ENCODE peak calls at places on chromosomes 6 and 20, in four cellular contexts. B, V, K and O are unnamed samples.

GRCh38 chr6:106966229-106966628 is 8.3 kb downstream of the CD24 start:
- DNase-seq in V (no peak), B (no peak), K (no peak), O (no peak)

GRCh38 chr6:7176208-7176607 is 68.4 kb downstream of the RREB1 start:
- DNase-seq in B (no peak), K (no peak), V (no peak), O (no peak)

GRCh38 chr20:58702859-58703648 is 10.5 kb downstream of the NPEPL1 start:
- DNase-seq in K (no peak), B (no peak), V (no peak), O (peak; percentile 17)

GRCh38 chr6:166508726-166509125 is 77.8 kb downstream of the RAMACL start:
- DNase-seq in B (no peak), K (no peak), V (no peak), O (no peak)

GRCh38 chr6:96836579-96837137 is 619 bp downstream of the GPR63 start:
- DNase-seq in K (peak; percentile 12), B (no peak), V (peak; percentile 50), O (peak; percentile 41)

GRCh38 chr6:12203001-12203400 is 87.2 kb upstream of the EDN1 start:
- DNase-seq in V (no peak), B (no peak), K (no peak), O (no peak)

GRCh38 chr20:62080249-62080993 is 14.7 kb upstream of the TAF4 start:
- DNase-seq in B (no peak), K (no peak), V (no peak), O (no peak)

GRCh38 chr20:21179796-21180195 is 53.9 kb downstream of the KIZ start:
- DNase-seq in V (peak; percentile 78), K (no peak), B (no peak), O (no peak)

GRCh38 chr6:169293196-169293595 is 39.5 kb upstream of the THBS2 start:
- DNase-seq in K (no peak), V (no peak), B (no peak), O (no peak)

GRCh38 chr6:53639520-53639919 is 26.0 kb downstream of the KLHL31 start:
- DNase-seq in V (no peak), B (no peak), K (no peak), O (no peak)

GRCh38 chr20:45111799-45112471 is 3.0 kb downstream of the WFDC5 start:
- DNase-seq in V (peak; percentile 25), B (no peak), K (no peak), O (no peak)

GRCh38 chr6:141347906-141348492 is 784.7 kb upstream of the GJE1 start:
- DNase-seq in V (no peak), B (no peak), K (no peak), O (no peak)

GRCh38 chr20:36591854-36592641 is 13.5 kb upstream of the RAB5IF start:
- DNase-seq in K (no peak), B (no peak), V (peak; percentile 69), O (peak; percentile 64)

GRCh38 chr6:36928547-36928918 is 26.0 kb upstream of the PI16 start:
- DNase-seq in K (no peak), B (no peak), V (no peak), O (no peak)

GRCh38 chr6:157823523-157824370 is 701 bp downstream of the SNX9 start:
- DNase-seq in V (peak; percentile 78), K (no peak), B (no peak), O (peak; percentile 53)

GRCh38 chr6:30684386-30685156 is 1.9 kb downstream of the PPP1R18 start:
- DNase-seq in V (peak; percentile 67), B (no peak), K (no peak), O (peak; percentile 66)

GRCh38 chr6:72738091-72738490 is 116.2 kb downstream of the KCNQ5 start:
- DNase-seq in B (no peak), K (no peak), V (no peak), O (no peak)

GRCh38 chr6:161694995-161695394 is 421.1 kb upstream of the AGPAT4 start:
- DNase-seq in B (no peak), V (peak; percentile 49), K (no peak), O (peak; percentile 40)

GRCh38 chr20:380763-381580 is 412 bp downstream of the TRIB3 start:
- DNase-seq in K (peak; percentile 48), V (peak; percentile 93), B (no peak), O (peak; percentile 64)

GRCh38 chr20:59006167-59006863 is 739 bp downstream of the CTSZ start:
- DNase-seq in K (no peak), B (no peak), V (peak; percentile 59), O (no peak)

GRCh38 chr6:26172496-26172958 is 85.3 kb downstream of the HFE start:
- DNase-seq in B (no peak), V (peak; percentile 59), K (no peak), O (peak; percentile 22)

GRCh38 chr6:168366473-168366872 is 46.9 kb upstream of the DACT2 start:
- DNase-seq in V (no peak), K (no peak), B (no peak), O (no peak)

GRCh38 chr20:3233991-3234498 is 4.9 kb downstream of the SLC4A11 start:
- DNase-seq in B (no peak), K (no peak), V (no peak), O (no peak)

GRCh38 chr6:16769131-16769985 is 8.1 kb upstream of the ATXN1 start:
- DNase-seq in V (peak; percentile 82), B (no peak), K (no peak), O (no peak)